ENCODE peak calls at places on chromosome 17, in four cellular contexts. One of them, this sample, is unnamed.

GRCh38 chr17:43832976-43833829 is at the start of gene MPP3:
- DNase-seq in IMR-90: peak
- DNase-seq in H9: peak
- DNase-seq in H1: no peak
- DNase-seq in this sample: peak

GRCh38 chr17:58786586-58787295 is 31.1 kb downstream of the PPM1E start:
- DNase-seq in IMR-90: peak
- DNase-seq in H9: no peak
- DNase-seq in H1: no peak
- DNase-seq in this sample: no peak

GRCh38 chr17:64160378-64160777 is 30.4 kb upstream of the ERN1 start:
- DNase-seq in IMR-90: no peak
- DNase-seq in H9: no peak
- DNase-seq in H1: no peak
- DNase-seq in this sample: no peak

GRCh38 chr17:13835151-13835550 is 233.4 kb upstream of the HS3ST3A1 start:
- DNase-seq in IMR-90: no peak
- DNase-seq in H9: no peak
- DNase-seq in H1: no peak
- DNase-seq in this sample: no peak

GRCh38 chr17:1038459-1039118 is 41.7 kb downstream of the TIMM22 start:
- DNase-seq in IMR-90: no peak
- DNase-seq in H9: no peak
- DNase-seq in H1: no peak
- DNase-seq in this sample: peak

GRCh38 chr17:44084131-44084538 is 13.6 kb downstream of the G6PC3 start:
- DNase-seq in IMR-90: no peak
- DNase-seq in H9: peak
- DNase-seq in H1: no peak
- DNase-seq in this sample: peak

GRCh38 chr17:40325156-40326013 is 16.4 kb downstream of the RARA start:
- DNase-seq in IMR-90: no peak
- DNase-seq in H9: no peak
- DNase-seq in H1: no peak
- DNase-seq in this sample: no peak

GRCh38 chr17:5705081-5705875 is 121.0 kb upstream of the NLRP1 start:
- DNase-seq in IMR-90: peak
- DNase-seq in H9: peak
- DNase-seq in H1: no peak
- DNase-seq in this sample: peak

GRCh38 chr17:50817838-50818237 is 17.5 kb upstream of the WFIKKN2 start:
- DNase-seq in IMR-90: no peak
- DNase-seq in H9: no peak
- DNase-seq in H1: peak
- DNase-seq in this sample: peak

GRCh38 chr17:56142325-56142724 is 10.9 kb upstream of the ANKFN1 start:
- DNase-seq in IMR-90: peak
- DNase-seq in H9: no peak
- DNase-seq in H1: no peak
- DNase-seq in this sample: no peak

GRCh38 chr17:79655672-79656290 is 44.9 kb upstream of the RBFOX3 start:
- DNase-seq in IMR-90: no peak
- DNase-seq in H9: peak
- DNase-seq in H1: no peak
- DNase-seq in this sample: no peak

GRCh38 chr17:71052971-71053370 is 883.6 kb downstream of the KCNJ2 start:
- DNase-seq in IMR-90: no peak
- DNase-seq in H9: no peak
- DNase-seq in H1: no peak
- DNase-seq in this sample: no peak

GRCh38 chr17:62678214-62678919 is 50.9 kb downstream of the MRC2 start:
- DNase-seq in IMR-90: no peak
- DNase-seq in H9: no peak
- DNase-seq in H1: no peak
- DNase-seq in this sample: no peak

GRCh38 chr17:29726721-29727252 is 104.1 kb upstream of the CORO6 start:
- DNase-seq in IMR-90: peak
- DNase-seq in H9: no peak
- DNase-seq in H1: no peak
- DNase-seq in this sample: peak

GRCh38 chr17:9587969-9588656 is 11.7 kb downstream of the CFAP52 start:
- DNase-seq in IMR-90: no peak
- DNase-seq in H9: no peak
- DNase-seq in H1: no peak
- DNase-seq in this sample: peak

GRCh38 chr17:58317421-58318064 is 11.1 kb downstream of the TSPOAP1 start:
- DNase-seq in IMR-90: peak
- DNase-seq in H9: peak
- DNase-seq in H1: no peak
- DNase-seq in this sample: peak

GRCh38 chr17:2450016-2450650 is 49.3 kb upstream of the MNT start:
- DNase-seq in IMR-90: no peak
- DNase-seq in H9: no peak
- DNase-seq in H1: no peak
- DNase-seq in this sample: no peak

GRCh38 chr17:82378741-82379021 is 7.1 kb downstream of the UTS2R start:
- DNase-seq in IMR-90: no peak
- DNase-seq in H9: no peak
- DNase-seq in H1: no peak
- DNase-seq in this sample: no peak

GRCh38 chr17:68694791-68695485 is 93.8 kb upstream of the FAM20A start:
- DNase-seq in IMR-90: no peak
- DNase-seq in H9: no peak
- DNase-seq in H1: no peak
- DNase-seq in this sample: no peak

GRCh38 chr17:78640700-78641099 is 63.5 kb upstream of the DNAH17 start:
- DNase-seq in IMR-90: no peak
- DNase-seq in H9: no peak
- DNase-seq in H1: no peak
- DNase-seq in this sample: no peak

GRCh38 chr17:69314246-69315030 is 12.5 kb downstream of the ABCA5 start:
- DNase-seq in IMR-90: no peak
- DNase-seq in H9: no peak
- DNase-seq in H1: no peak
- DNase-seq in this sample: no peak

GRCh38 chr17:18246880-18247612 is 11.5 kb downstream of the FLII start:
- DNase-seq in IMR-90: peak
- DNase-seq in H9: peak
- DNase-seq in H1: peak
- DNase-seq in this sample: peak

DNA sequence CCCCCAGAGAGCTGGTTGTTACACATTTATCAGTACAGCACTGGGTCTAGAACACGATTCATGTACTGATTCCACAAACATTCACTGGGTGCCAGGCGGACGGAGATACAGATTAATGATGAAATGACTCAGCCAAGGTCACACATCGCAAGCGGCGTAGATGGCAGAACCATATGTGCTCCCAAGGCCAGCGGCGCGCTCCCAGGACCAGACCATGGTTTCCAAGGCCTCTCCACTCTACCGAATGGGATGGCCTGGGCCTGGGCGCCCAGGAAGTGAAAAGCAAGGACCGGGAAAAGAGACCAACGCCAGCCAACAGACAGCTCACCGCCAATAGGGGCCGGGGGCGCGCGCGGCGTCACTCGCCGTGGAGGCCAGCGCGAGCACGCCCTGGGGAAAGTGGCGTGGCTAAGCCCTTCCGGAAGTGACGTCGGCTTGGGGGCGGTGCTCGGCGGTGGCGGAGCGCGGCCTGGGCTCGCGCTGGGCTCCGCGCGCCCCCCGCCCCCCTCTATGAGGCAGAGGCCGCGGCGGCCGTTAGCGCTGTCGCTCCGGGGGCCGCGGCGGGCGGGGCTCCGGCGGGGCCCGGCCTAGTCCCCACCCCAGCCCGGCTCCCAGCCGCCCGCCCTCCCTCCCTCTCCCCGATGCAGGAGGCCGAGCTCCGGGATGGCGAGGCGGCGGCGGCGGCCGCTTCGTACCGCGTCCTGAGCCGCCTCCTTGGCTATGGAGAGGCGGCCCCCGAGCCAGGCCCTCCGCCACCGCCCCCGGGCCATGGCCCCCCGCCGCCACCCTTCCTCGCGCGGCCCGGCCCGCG is at the start of gene SOCS7:
- DNase-seq in IMR-90: peak
- DNase-seq in H9: peak
- DNase-seq in H1: peak
- DNase-seq in this sample: peak
- H4K5ac ChIP-seq in IMR-90: peak
- H4K5ac ChIP-seq in H9: no peak
- H4K5ac ChIP-seq in H1: peak
- H4K5ac ChIP-seq in this sample: no peak

GRCh38 chr17:42179335-42179734 is 1.6 kb downstream of the KCNH4 start:
- DNase-seq in IMR-90: no peak
- DNase-seq in H9: no peak
- DNase-seq in H1: no peak
- DNase-seq in this sample: no peak

GRCh38 chr17:42179911-42180410 is 981 bp downstream of the KCNH4 start:
- DNase-seq in IMR-90: peak
- DNase-seq in H9: peak
- DNase-seq in H1: no peak
- DNase-seq in this sample: peak

GRCh38 chr17:42180922-42181850 is at the start of gene KCNH4:
- DNase-seq in IMR-90: peak
- DNase-seq in H9: peak
- DNase-seq in H1: no peak
- DNase-seq in this sample: peak

GRCh38 chr17:42181851-42182207 is 887 bp upstream of the KCNH4 start:
- DNase-seq in IMR-90: no peak
- DNase-seq in H9: no peak
- DNase-seq in H1: no peak
- DNase-seq in this sample: no peak

GRCh38 chr17:42180411-42180921 is 476 bp downstream of the KCNH4 start:
- DNase-seq in IMR-90: no peak
- DNase-seq in H9: peak
- DNase-seq in H1: no peak
- DNase-seq in this sample: no peak
- H3K27ac ChIP-seq in IMR-90: no peak
- H3K27ac ChIP-seq in H9: no peak
- H3K27ac ChIP-seq in H1: no peak
- H3K27ac ChIP-seq in this sample: no peak

GRCh38 chr17:53409588-53409987 is 413.1 kb upstream of the KIF2B start:
- DNase-seq in IMR-90: no peak
- DNase-seq in H9: no peak
- DNase-seq in H1: no peak
- DNase-seq in this sample: no peak

DNA sequence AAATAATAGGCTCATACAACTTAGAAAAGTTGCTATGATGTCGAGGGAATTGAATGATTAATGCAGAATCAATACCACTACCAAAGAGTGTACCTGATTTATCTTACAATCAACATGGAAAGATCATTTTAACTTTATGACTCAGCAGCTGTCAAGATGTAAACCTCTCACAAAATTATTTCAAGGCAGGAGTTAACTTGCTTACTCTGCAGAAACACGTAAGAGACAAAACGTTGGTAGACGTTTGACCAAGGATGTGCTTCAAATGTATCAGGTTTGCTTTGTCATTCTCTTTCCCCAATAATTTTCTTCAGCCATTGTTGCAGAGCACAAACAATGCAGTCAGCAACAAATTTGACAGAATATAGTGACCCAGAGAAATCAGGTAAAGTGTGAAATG is 415.8 kb upstream of the KIF2B start:
- DNase-seq in IMR-90: no peak
- DNase-seq in H9: no peak
- DNase-seq in H1: no peak
- DNase-seq in this sample: no peak
- H4K5ac ChIP-seq in IMR-90: no peak
- H4K5ac ChIP-seq in H9: no peak
- H4K5ac ChIP-seq in H1: no peak
- H4K5ac ChIP-seq in this sample: no peak

GRCh38 chr17:7001562-7001961 is 5.7 kb downstream of the ALOX12 start:
- DNase-seq in IMR-90: no peak
- DNase-seq in H9: peak
- DNase-seq in H1: no peak
- DNase-seq in this sample: peak

GRCh38 chr17:7005716-7006115 is 6.7 kb upstream of the RNASEK start:
- DNase-seq in IMR-90: no peak
- DNase-seq in H9: no peak
- DNase-seq in H1: no peak
- DNase-seq in this sample: no peak

GRCh38 chr17:7002288-7003047 is 6.6 kb downstream of the ALOX12 start:
- DNase-seq in IMR-90: no peak
- DNase-seq in H9: no peak
- DNase-seq in H1: no peak
- DNase-seq in this sample: no peak

GRCh38 chr17:7004398-7005253 is 7.8 kb upstream of the RNASEK start:
- DNase-seq in IMR-90: peak
- DNase-seq in H9: no peak
- DNase-seq in H1: no peak
- DNase-seq in this sample: peak

DNA sequence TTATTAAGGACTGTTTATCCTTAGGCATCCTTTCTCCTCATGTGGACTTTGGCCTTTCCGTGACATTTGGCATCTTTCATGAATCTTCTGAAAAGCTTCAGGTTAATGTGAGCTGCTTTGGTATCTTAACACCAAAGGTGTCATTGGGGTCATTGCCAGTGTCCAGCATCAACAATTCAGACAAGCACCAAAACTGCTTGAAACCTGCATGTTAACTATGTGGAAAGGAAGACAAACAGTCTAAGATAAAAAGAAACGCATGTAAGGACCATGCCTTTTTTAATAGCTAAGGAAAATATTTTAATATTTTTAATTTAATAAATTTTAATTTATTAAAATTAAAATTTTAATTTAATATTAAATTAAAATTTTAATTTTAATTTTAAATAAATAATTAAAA is 7.9 kb downstream of the ALOX12 start:
- DNase-seq in IMR-90: no peak
- DNase-seq in H9: no peak
- DNase-seq in H1: no peak
- DNase-seq in this sample: no peak
- H3K27ac ChIP-seq in IMR-90: no peak
- H3K27ac ChIP-seq in H9: no peak
- H3K27ac ChIP-seq in H1: no peak
- H3K27ac ChIP-seq in this sample: no peak

This sample was measured in mesendoderm.